ENCODE peak calls at places on chromosomes 3 and 15, in seven cellular contexts. U, A, N, E, D, O and K are unnamed samples.

GRCh38 chr3:151395806-151396205 is 11.3 kb upstream of the P2RY12 start:
- DNase-seq in O (no peak), U (no peak), E (no peak), N (no peak), A (no peak), D (no peak), K (no peak)

GRCh38 chr15:94286581-94286980 is 55.2 kb downstream of the MCTP2 start:
- DNase-seq in U (peak; percentile 25), D (peak; percentile 19), A (no peak), O (no peak), N (no peak), E (no peak), K (no peak)

GRCh38 chr3:150925751-150926201 is 20.5 kb upstream of the MINDY4B start:
- DNase-seq in D (peak; percentile 16), O (no peak), U (peak; percentile 70), E (peak; percentile 57), A (peak; percentile 30), N (peak; percentile 47), K (peak; percentile 65)

GRCh38 chr3:34780973-34781372 is 858.4 kb upstream of the ARPP21 start:
- DNase-seq in D (no peak), O (no peak), U (no peak), E (no peak), A (no peak), N (no peak), K (no peak)

GRCh38 chr3:194029846-194030245 is 106.1 kb upstream of the HES1 start:
- DNase-seq in U (no peak), N (no peak), A (no peak), D (no peak), E (no peak), O (no peak), K (no peak)

GRCh38 chr3:140529558-140529957 is 148.3 kb upstream of the TRIM42 start:
- DNase-seq in E (no peak), N (no peak), D (no peak), U (no peak), O (no peak), A (no peak), K (no peak)

GRCh38 chr3:112512320-112512719 is 13.0 kb upstream of the BTLA start:
- DNase-seq in A (no peak), E (no peak), D (no peak), U (no peak), N (no peak), O (no peak), K (no peak)

GRCh38 chr3:72071624-72072023 is 286.7 kb upstream of the PROK2 start:
- DNase-seq in A (no peak), O (no peak), U (no peak), N (no peak), E (no peak), D (no peak), K (no peak)

GRCh38 chr3:134353171-134353825 is 20.9 kb downstream of the AMOTL2 start:
- DNase-seq in D (no peak), O (no peak), U (no peak), A (no peak), E (no peak), N (peak; percentile 40), K (no peak)

GRCh38 chr3:188037116-188037718 is 116.7 kb upstream of the LPP start:
- DNase-seq in E (no peak), O (peak; percentile 71), D (peak; percentile 43), U (no peak), N (no peak), A (no peak), K (peak; percentile 62)

GRCh38 chr3:185717627-185718330 is 107.1 kb downstream of the IGF2BP2 start:
- DNase-seq in E (no peak), N (no peak), U (no peak), D (peak; percentile 27), O (no peak), A (no peak), K (no peak)

GRCh38 chr15:91473894-91474293 is 373.8 kb downstream of the SV2B start:
- DNase-seq in E (no peak), O (no peak), D (no peak), A (no peak), U (no peak), N (no peak), K (no peak)

GRCh38 chr15:91480426-91480825 is 373.1 kb upstream of the SLCO3A1 start:
- DNase-seq in N (no peak), O (no peak), D (no peak), E (no peak), U (no peak), A (no peak), K (no peak)

GRCh38 chr15:91472316-91472756 is 372.3 kb downstream of the SV2B start:
- DNase-seq in N (no peak), E (no peak), D (no peak), O (no peak), U (no peak), A (no peak), K (no peak)

GRCh38 chr15:91478717-91479191 is 374.8 kb upstream of the SLCO3A1 start:
- DNase-seq in N (no peak), U (no peak), E (no peak), D (no peak), A (no peak), O (no peak), K (no peak)

GRCh38 chr15:91476861-91477260 is 376.6 kb upstream of the SLCO3A1 start:
- DNase-seq in U (no peak), A (no peak), E (no peak), O (no peak), D (no peak), N (no peak), K (no peak)
- H3K4me1 ChIP-seq in U (no peaks in the 10 kb centered on the region), A (no peaks in the 10 kb centered on the region), E (no peaks in the 10 kb centered on the region), O (no peaks in the 10 kb centered on the region), D (no peaks in the 10 kb centered on the region), N (no peaks in the 10 kb centered on the region), K (peaks cover 10% of the 10 kb centered on the region)

GRCh38 chr15:26082069-26082832 is 219.1 kb upstream of the ATP10A start:
- DNase-seq in N (peak; percentile 95), D (peak; percentile 95), A (peak; percentile 95), O (peak; percentile 97), U (peak; percentile 97), E (peak; percentile 97), K (peak; percentile 99)
- H3K9me3 ChIP-seq in N (no peaks in the 10 kb centered on the region), D (no peaks in the 10 kb centered on the region), A (no peaks in the 10 kb centered on the region), O (no peaks in the 10 kb centered on the region), U (no peaks in the 10 kb centered on the region), E (no peaks in the 10 kb centered on the region), K (no peaks in the 10 kb centered on the region)

GRCh38 chr15:67149068-67149841 is 83.9 kb downstream of the SMAD3 start:
- DNase-seq in E (no peak), O (no peak), D (no peak), U (no peak), N (peak; percentile 41), A (no peak), K (no peak)
- H3K4me1 ChIP-seq in E (peaks cover 71% of the 10 kb centered on the region), O (peaks cover 42% of the 10 kb centered on the region), D (peaks cover 63% of the 10 kb centered on the region), U (no peaks in the 10 kb centered on the region), N (peaks cover 55% of the 10 kb centered on the region), A (peaks cover 85% of the 10 kb centered on the region), K (peaks cover 69% of the 10 kb centered on the region)

GRCh38 chr3:196008387-196008786 is 73.5 kb downstream of the TFRC start:
- DNase-seq in N (no peak), A (no peak), U (no peak), O (no peak), D (no peak), E (no peak), K (no peak)
- H3K9me3 ChIP-seq in N (no peaks in the 10 kb centered on the region), A (peaks cover 8% of the 10 kb centered on the region), U (no peaks in the 10 kb centered on the region), O (no peaks in the 10 kb centered on the region), D (no peaks in the 10 kb centered on the region), E (no peaks in the 10 kb centered on the region), K (no peaks in the 10 kb centered on the region)

GRCh38 chr15:64583983-64584382 is 123.6 kb downstream of the ZNF609 start:
- DNase-seq in N (no peak), E (no peak), U (no peak), O (no peak), A (no peak), D (no peak), K (no peak)

GRCh38 chr15:64586259-64586658 is 125.9 kb downstream of the ZNF609 start:
- DNase-seq in A (no peak), E (no peak), O (no peak), U (no peak), N (no peak), D (no peak), K (no peak)

GRCh38 chr15:64583519-64583918 is 123.1 kb downstream of the ZNF609 start:
- DNase-seq in A (no peak), O (no peak), U (no peak), D (no peak), N (no peak), E (no peak), K (no peak)

GRCh38 chr15:64589435-64590084 is 129.2 kb downstream of the ZNF609 start:
- DNase-seq in U (no peak), D (no peak), A (no peak), E (no peak), N (no peak), O (no peak), K (no peak)

DNA sequence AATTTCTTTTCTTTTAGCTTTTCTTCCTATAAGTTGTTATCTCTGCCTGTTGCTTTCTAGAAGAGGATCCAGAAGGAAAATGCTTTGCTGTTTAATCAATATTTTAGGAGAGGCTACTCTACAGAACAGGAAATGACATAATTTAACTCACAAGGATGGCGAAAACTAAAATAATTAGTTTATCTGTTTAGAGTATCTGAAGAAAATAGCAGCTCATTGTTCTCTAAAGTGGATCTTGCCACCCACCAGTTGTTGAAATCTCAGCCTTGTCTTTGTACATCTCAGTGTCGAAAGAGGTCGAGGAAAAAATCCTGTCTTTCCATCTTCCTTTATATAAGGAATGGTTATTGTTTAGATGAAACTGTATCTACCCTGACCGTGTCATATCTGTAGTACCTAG is 126.6 kb downstream of the ZNF609 start:
- DNase-seq in U (no peak), D (no peak), A (no peak), N (no peak), O (no peak), E (no peak), K (no peak)
- H3K4me1 ChIP-seq in U (peaks cover 15% of the 10 kb centered on the region), D (peaks cover 14% of the 10 kb centered on the region), A (peaks cover 38% of the 10 kb centered on the region), N (peaks cover 6% of the 10 kb centered on the region), O (peaks cover 3% of the 10 kb centered on the region), E (peaks cover 39% of the 10 kb centered on the region), K (peaks cover 7% of the 10 kb centered on the region)

DNA sequence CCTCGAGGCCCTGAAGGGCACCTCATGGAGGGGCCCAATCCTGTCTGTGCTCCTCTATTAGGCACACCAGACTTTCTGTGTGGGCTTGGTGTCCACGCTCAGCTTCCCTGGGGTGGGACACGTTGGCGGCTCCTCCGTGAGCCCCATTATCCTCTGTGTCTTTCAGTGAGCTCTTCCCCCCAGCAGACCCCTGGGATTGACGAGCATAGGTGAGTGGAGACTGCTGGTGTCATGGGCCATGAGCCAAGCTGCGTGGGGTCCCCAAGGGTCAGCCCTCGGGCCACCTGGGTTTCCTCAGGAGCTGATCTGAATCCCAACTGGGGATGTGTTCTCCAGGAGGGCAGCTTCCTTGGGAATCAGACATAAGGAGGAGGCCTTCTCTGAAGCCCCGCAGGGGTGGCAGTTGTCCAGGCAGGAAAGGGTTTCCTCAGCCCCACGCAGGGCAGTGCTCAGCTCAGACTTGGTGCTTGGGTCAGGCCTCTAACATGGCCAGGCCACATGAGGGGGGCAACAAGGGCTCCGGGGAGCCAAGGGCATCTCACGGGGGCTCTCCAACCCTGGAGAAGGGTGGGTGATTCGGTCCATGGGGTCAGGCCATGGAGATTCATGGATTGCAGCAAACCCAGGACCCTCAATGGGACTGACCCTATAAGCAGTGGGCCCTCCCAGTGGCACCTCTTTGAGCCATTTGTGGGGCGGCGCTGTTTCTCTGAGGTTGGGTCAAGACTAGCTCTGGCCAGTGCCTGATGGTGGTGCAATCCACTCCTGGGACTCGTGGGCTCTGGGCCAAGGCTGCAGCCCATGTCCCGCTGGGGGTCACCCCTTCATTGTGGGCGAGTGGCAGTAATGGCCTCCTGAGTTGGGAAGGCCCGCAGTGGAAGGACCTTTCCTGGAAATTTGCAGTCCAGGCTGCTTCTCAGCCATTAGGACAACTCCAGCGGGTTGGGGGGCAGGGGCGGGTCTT is 222.5 kb downstream of the SNRPN start:
- DNase-seq in U (peak; percentile 4), A (peak; percentile 9), D (no peak), N (no peak), E (peak; percentile 31), O (peak; percentile 9), K (peak; percentile 9)
- H3K9me3 ChIP-seq in U (peaks cover 4% of the 10 kb centered on the region), A (peaks cover 85% of the 10 kb centered on the region), D (peaks cover 11% of the 10 kb centered on the region), N (peaks cover 99% of the 10 kb centered on the region), E (peaks cover 46% of the 10 kb centered on the region), O (peaks cover 14% of the 10 kb centered on the region), K (no peaks in the 10 kb centered on the region)